ENCODE peak calls at places on chromosomes 4 and X, in six cellular contexts. H is AG04450, V is A549, O is esophagus squamous epithelium, M is body of pancreas, F is neural crest cell. U is an unnamed sample.

GRCh38 chrX:133290076-133290475 is 71.9 kb upstream of the TFDP3 start:
- DNase-seq in H (no peak), V (no peak), O (no peak), M (no peak), F (no peak), U (no peak)

GRCh38 chr4:118338981-118339765 is 13.6 kb downstream of the PRSS12 start:
- DNase-seq in H (peak; percentile 67), V (no peak), O (no peak), M (no peak), F (no peak), U (no peak)

GRCh38 chr4:165016971-165017370 is 14.8 kb upstream of the TRIM60 start:
- DNase-seq in H (no peak), V (peak; percentile 1), O (no peak), M (no peak), F (no peak), U (no peak)

GRCh38 chr4:153497091-153497531 is 31.0 kb downstream of the TMEM131L start:
- DNase-seq in H (no peak), V (no peak), O (no peak), M (no peak), F (no peak), U (no peak)

GRCh38 chrX:108722561-108722960 is 13.8 kb downstream of the IRS4 start:
- DNase-seq in H (no peak), V (no peak), O (no peak), M (no peak), F (no peak), U (no peak)

GRCh38 chrX:11757729-11758399 is at the start of gene MSL3:
- DNase-seq in H (no peak), V (peak; percentile 31), O (no peak), M (peak; percentile 52), F (peak; percentile 39), U (peak; percentile 24)

GRCh38 chrX:21412883-21413282 is 38.7 kb downstream of the CNKSR2 start:
- DNase-seq in H (no peak), V (no peak), O (no peak), M (no peak), F (no peak), U (no peak)

GRCh38 chr4:1834047-1834769 is 21.7 kb downstream of the LETM1 start:
- DNase-seq in H (no peak), V (no peak), O (no peak), M (no peak), F (no peak), U (no peak)

GRCh38 chr4:15194520-15194919 is 192.2 kb downstream of the CPEB2 start:
- DNase-seq in H (no peak), V (no peak), O (no peak), M (no peak), F (no peak), U (no peak)

GRCh38 chr4:98546910-98547544 is 111.4 kb downstream of the TSPAN5 start:
- DNase-seq in H (no peak), V (no peak), O (no peak), M (no peak), F (no peak), U (peak; percentile 44)

GRCh38 chr4:144580421-144580820 is 65.5 kb upstream of the HHIP start:
- DNase-seq in H (no peak), V (no peak), O (no peak), M (no peak), F (no peak), U (no peak)

GRCh38 chr4:140105436-140105835 is 48.5 kb downstream of the MAML3 start:
- DNase-seq in H (no peak), V (no peak), O (no peak), M (no peak), F (no peak), U (no peak)

GRCh38 chr4:128517096-128517738 is 229.6 kb upstream of the PGRMC2 start:
- DNase-seq in H (peak; percentile 26), V (no peak), O (no peak), M (no peak), F (no peak), U (peak; percentile 71)

GRCh38 chr4:147513952-147514351 is 33.1 kb downstream of the EDNRA start:
- DNase-seq in H (no peak), V (peak; percentile 1), O (no peak), M (no peak), F (no peak), U (no peak)
- TF ChIP-seq CTCF in H (no peak), V (no peak), O (no peak), M (no peak), F (peak; percentile 33), U (peak; percentile 25)

DNA sequence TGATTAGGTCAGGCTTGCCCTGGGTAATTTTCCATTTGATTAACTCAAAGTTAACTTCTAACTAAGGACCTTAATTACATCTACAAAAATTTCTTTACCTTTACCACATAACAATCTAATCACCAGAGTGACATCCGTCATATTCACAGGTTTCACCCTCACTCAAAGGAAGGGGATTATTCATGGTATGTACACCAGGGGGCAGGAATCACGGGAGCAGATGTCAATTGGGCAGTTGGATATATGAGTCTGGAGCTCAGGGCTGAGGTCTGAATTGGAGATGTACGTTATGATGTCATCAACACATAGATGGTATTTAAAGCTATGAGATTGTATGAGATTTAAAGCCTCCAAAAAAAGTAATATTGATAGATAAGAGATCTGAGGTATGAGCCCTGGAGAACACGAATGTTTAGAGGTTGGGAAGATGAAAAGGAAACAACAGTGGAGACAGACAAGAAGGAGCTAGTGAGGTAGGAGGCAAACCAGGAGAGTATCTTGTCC is 52.9 kb downstream of the PGRMC1 start:
- DNase-seq in H (no peak), V (no peak), O (no peak), M (no peak), F (no peak), U (no peak)
- TF ChIP-seq CTCF in H (no peak), V (peak; percentile 4), O (no peak), M (no peak), F (no peak), U (no peak)

DNA sequence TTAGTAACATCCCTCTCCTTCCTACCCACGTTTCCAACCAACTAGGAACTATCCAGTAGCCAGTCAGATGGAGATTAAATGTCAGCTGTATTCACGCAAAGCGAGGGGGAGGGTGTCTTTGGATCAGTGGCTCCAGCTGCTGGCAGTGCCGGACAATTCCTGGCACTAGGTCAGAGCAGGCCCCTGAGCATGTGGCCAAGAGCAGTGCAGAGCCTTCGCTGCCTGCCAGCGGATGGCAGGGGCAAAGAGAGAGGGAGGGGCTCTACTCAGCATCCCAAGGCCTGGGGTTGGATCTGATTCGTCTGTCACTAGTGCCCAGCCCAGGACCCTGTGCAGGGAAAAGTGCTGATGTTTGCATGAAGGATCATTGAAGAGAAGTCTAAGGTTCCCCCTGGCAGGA is 28.7 kb upstream of the JAKMIP1 start:
- DNase-seq in H (no peak), V (no peak), O (no peak), M (peak; percentile 19), F (no peak), U (no peak)
- TF ChIP-seq CTCF in H (no peak), V (no peak), O (no peak), M (no peak), F (no peak), U (no peak)

GRCh38 chrX:76253432-76253831 is 80.6 kb downstream of the PBDC1 start:
- DNase-seq in H (peak; percentile 8), V (peak; percentile 15), O (no peak), M (peak; percentile 27), F (peak; percentile 1), U (peak; percentile 11)
- TF ChIP-seq CTCF in H (peak; percentile 63), V (peak; percentile 39), O (peak; percentile 36), M (peak; percentile 8), F (peak; percentile 58), U (peak; percentile 55)

GRCh38 chr4:168859100-168859499 is 151.0 kb downstream of the CBR4 start:
- DNase-seq in H (no peak), V (no peak), O (no peak), M (no peak), F (no peak), U (no peak)
- TF ChIP-seq CTCF in H (no peak), V (no peak), O (no peak), M (no peak), F (no peak), U (no peak)

DNA sequence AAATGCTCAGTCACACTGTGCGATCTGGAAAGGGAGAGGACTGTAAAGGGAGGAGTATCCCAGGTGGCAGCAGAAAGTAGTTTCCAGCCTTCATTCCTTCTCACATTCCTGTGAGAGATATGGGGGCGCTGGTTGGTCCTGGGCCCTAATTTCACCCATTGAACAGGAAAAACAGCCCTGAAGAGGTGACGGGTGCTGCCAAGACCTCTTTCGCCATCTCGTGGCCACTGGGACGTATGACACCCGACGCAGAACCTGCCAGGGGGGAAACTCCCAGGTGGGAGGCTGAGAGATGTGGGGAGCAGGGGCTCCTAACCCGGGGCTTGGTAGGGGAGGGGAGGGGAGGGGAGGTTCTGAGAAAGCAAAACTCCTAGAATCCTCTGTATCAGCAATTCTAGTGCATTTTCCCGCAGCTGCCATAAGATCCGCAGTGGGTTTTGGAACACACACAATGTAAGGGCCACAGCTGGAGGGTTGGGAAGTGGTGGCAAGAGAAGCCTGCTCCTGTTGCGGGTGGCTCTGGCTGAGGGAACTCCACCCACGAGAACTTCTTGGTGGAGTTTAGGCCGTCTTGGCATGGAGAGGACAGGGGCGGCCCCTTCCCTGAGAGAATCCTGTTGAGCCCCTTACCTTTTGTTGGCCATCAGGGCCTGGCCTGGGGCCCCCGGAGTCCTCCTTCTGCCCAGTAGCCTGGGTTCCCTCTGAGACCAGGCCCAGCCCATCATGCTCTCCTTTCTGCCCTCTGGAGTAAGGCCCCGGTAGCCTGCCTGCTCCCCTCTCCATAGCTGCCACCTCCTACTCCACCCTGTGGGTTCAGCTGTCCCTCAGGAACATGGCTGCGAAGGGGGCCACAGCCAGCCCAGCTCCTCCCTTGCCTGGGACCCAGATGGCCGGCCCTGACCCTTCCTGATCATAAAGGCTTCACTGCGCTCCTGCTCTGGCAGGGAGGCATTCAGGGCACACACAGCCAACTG is 134.1 kb downstream of the OR13H1 start:
- DNase-seq in H (no peak), V (peak; percentile 71), O (no peak), M (peak; percentile 15), F (peak; percentile 66), U (no peak)
- TF ChIP-seq CTCF in H (peak; percentile 38), V (peak; percentile 61), O (peak; percentile 62), M (peak; percentile 53), F (peak; percentile 76), U (peak; percentile 63)

GRCh38 chrX:7638053-7638452 is 204.9 kb upstream of the VCX start:
- DNase-seq in H (no peak), V (no peak), O (no peak), M (no peak), F (no peak), U (no peak)
- TF ChIP-seq CTCF in H (no peak), V (no peak), O (no peak), M (no peak), F (no peak), U (no peak)

DNA sequence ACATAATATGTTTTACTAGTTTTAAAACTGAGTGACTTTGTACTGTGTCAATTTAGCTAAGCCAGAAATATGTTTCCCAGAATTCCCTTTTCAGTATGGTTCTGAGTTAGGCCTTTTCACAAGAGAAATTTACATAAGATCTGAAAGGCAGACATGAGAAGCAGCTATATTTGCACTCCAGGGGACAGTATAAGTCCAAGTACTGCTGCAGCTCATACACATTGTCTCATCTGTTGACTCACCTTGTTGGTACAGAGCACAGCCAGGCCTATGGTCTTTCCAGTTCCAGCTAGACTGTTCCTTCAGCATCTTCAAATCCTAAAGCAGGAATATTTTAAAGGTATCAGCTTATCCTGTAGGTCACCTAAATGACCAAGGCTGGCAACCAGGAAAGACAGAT is 53.5 kb downstream of the BMP3 start:
- DNase-seq in H (peak; percentile 10), V (no peak), O (no peak), M (no peak), F (no peak), U (no peak)
- TF ChIP-seq CTCF in H (peak; percentile 58), V (no peak), O (no peak), M (no peak), F (no peak), U (peak; percentile 30)